ENCODE peak calls at places on chromosomes 11 and 22, in seven cellular contexts. E, L, Z, B, T, D and I are unnamed samples.

GRCh38 chr22:43127166-43127908 is 15.9 kb downstream of the MCAT start:
- DNase-seq in B (no peak), D (no peak), L (peak; percentile 92), Z (no peak), E (no peak), T (no peak), I (no peak)

GRCh38 chr11:124863137-124863825 is 2.0 kb upstream of the ROBO3 start:
- DNase-seq in B (peak; percentile 35), T (peak; percentile 65), L (no peak), Z (no peak), D (no peak), E (peak; percentile 47), I (no peak)

GRCh38 chr22:22720201-22720723 is 75.8 kb downstream of the GGTLC2 start:
- DNase-seq in Z (no peak), D (no peak), B (peak; percentile 34), E (no peak), L (peak; percentile 51), T (no peak), I (no peak)

GRCh38 chr11:125192194-125192593 is 27.6 kb downstream of the PKNOX2 start:
- DNase-seq in B (no peak), T (no peak), D (no peak), L (no peak), E (no peak), Z (no peak), I (no peak)

GRCh38 chr22:21074092-21074715 is 28.5 kb downstream of the LRRC74B start:
- DNase-seq in D (no peak), B (peak; percentile 83), Z (no peak), E (no peak), T (no peak), L (no peak), I (no peak)

GRCh38 chr11:62061356-62062222 is 62.2 kb upstream of the INCENP start:
- DNase-seq in T (no peak), E (no peak), Z (no peak), L (no peak), B (no peak), D (no peak), I (no peak)

GRCh38 chr11:47247502-47247901 is 1.1 kb downstream of the ACP2 start:
- DNase-seq in T (no peak), E (no peak), Z (no peak), L (no peak), B (no peak), D (no peak), I (no peak)

GRCh38 chr11:130204703-130205095 is 45.1 kb downstream of the ST14 start:
- DNase-seq in T (peak; percentile 22), E (no peak), L (no peak), D (no peak), Z (no peak), B (no peak), I (no peak)

GRCh38 chr11:96145163-96145585 is 197.8 kb downstream of the MAML2 start:
- DNase-seq in L (no peak), E (no peak), B (no peak), D (no peak), Z (no peak), T (no peak), I (no peak)

GRCh38 chr11:68812526-68812925 is 29.2 kb downstream of the CPT1A start:
- DNase-seq in L (peak; percentile 74), T (no peak), D (no peak), E (no peak), B (no peak), Z (no peak), I (no peak)

GRCh38 chr22:23685205-23685784 is 5.5 kb upstream of the RGL4 start:
- DNase-seq in E (no peak), L (no peak), Z (no peak), D (no peak), T (no peak), B (peak; percentile 33), I (no peak)

GRCh38 chr11:113628912-113629311 is 77.2 kb downstream of the TMPRSS5 start:
- DNase-seq in T (no peak), L (no peak), Z (no peak), E (no peak), B (no peak), D (no peak), I (no peak)

GRCh38 chr11:111086058-111086457 is 159.5 kb upstream of the POU2AF2 start:
- DNase-seq in E (no peak), L (no peak), T (no peak), D (no peak), B (no peak), Z (no peak), I (no peak)

GRCh38 chr22:16949561-16949960 is 58.5 kb downstream of the GAB4 start:
- DNase-seq in L (no peak), D (no peak), B (no peak), E (no peak), Z (no peak), T (no peak), I (no peak)

GRCh38 chr11:111476961-111477360 is 35.2 kb downstream of the BTG4 start:
- DNase-seq in D (no peak), B (no peak), L (no peak), T (no peak), Z (no peak), E (no peak), I (no peak)

GRCh38 chr11:115379528-115379927 is 124.7 kb downstream of the CADM1 start:
- DNase-seq in L (no peak), Z (no peak), T (no peak), E (no peak), D (no peak), B (peak; percentile 25), I (no peak)

GRCh38 chr11:73219396-73220285 is 1.6 kb downstream of the P2RY2 start:
- DNase-seq in Z (no peak), L (no peak), D (no peak), T (peak; percentile 35), E (no peak), B (no peak), I (no peak)

GRCh38 chr22:38220163-38220562 is 18.4 kb downstream of the MAFF start:
- DNase-seq in B (no peak), L (no peak), E (no peak), D (no peak), T (no peak), Z (no peak), I (no peak)

GRCh38 chr11:84021291-84021690 is 735.1 kb upstream of the CCDC90B start:
- DNase-seq in E (no peak), Z (no peak), T (no peak), L (no peak), B (no peak), D (no peak), I (no peak)

GRCh38 chr22:49958961-49959781 is 1.4 kb upstream of the PIM3 start:
- DNase-seq in D (no peak), L (no peak), B (no peak), Z (peak; percentile 58), T (peak; percentile 50), E (no peak), I (no peak)

DNA sequence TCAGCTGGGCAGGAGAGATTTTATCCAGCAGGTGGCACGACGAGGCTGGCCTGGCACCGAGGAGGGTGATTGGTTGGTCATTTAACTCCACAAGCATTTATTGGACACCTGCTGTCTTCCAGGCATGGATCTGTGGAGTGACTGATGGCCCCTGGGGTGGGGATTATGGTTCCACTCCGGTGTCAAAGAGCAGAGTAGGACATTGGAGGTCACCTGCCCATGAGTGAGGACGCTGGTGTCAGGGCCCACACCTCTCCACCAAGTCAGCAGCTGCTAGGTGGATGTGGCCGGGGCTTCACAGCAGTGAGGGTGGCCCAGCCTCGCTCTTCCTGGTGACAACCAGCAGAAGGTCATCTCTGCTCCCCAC is 428.5 kb downstream of the TBC1D22A start:
- DNase-seq in T (peak; percentile 28), D (no peak), Z (no peak), E (peak; percentile 13), L (no peak), B (no peak), I (no peak)
- H3K9me3 ChIP-seq in T (peaks cover 8% of the 10 kb centered on the region), D (peaks cover 6% of the 10 kb centered on the region), Z (no peaks in the 10 kb centered on the region), E (peaks cover 4% of the 10 kb centered on the region), L (no peaks in the 10 kb centered on the region), B (peaks cover 3% of the 10 kb centered on the region), I (peaks cover 2% of the 10 kb centered on the region)

DNA sequence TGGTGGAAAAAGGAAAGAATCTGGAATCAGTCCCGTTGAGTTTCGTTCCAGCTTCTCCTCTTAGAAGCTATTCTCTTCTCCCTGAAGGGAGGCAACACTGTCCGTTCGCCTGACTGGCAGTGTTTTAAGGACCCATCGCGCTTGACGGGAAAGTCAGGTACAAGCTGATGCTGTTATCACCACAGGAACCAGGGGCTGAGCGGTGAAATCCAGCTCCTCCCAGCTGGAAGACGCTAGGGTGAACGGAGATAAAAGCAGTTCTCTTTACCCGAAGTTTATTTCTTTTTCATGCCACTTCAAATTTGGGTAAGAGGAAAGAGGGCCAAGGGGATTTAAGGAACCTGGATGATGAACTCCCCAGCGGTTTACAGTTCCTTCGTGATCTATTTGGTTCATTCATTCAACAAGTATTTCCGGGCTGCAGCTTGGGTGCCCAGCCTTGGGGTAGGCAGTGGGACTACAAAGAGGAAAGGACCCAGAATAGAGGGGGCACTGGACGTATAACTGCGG is 551 bp upstream of the DEUP1 start:
- DNase-seq in B (no peak), D (no peak), E (no peak), T (no peak), Z (no peak), L (peak; percentile 19), I (no peak)
- H3K9me3 ChIP-seq in B (no peaks in the 10 kb centered on the region), D (no peaks in the 10 kb centered on the region), E (no peaks in the 10 kb centered on the region), T (no peaks in the 10 kb centered on the region), Z (no peaks in the 10 kb centered on the region), L (no peaks in the 10 kb centered on the region), I (no peaks in the 10 kb centered on the region)

GRCh38 chr22:48587236-48587865 is 1240.3 kb downstream of the BRD1 start:
- DNase-seq in B (no peak), Z (no peak), E (no peak), D (no peak), L (no peak), T (peak; percentile 30), I (no peak)

GRCh38 chr22:48589901-48590300 is 1237.8 kb downstream of the BRD1 start:
- DNase-seq in B (no peak), Z (no peak), D (no peak), E (no peak), T (peak; percentile 30), L (no peak), I (no peak)

GRCh38 chr22:48586799-48587185 is 1240.9 kb downstream of the BRD1 start:
- DNase-seq in D (no peak), Z (no peak), L (no peak), T (peak; percentile 35), E (no peak), B (no peak), I (no peak)

GRCh38 chr22:48588151-48588880 is 1239.4 kb downstream of the BRD1 start:
- DNase-seq in L (no peak), Z (no peak), D (no peak), E (no peak), B (no peak), T (peak; percentile 28), I (no peak)

GRCh38 chr22:48588881-48589450 is 1238.7 kb downstream of the BRD1 start:
- DNase-seq in Z (no peak), E (no peak), T (peak; percentile 8), B (no peak), L (no peak), D (no peak), I (no peak)
- H3K9me3 ChIP-seq in Z (no peaks in the 10 kb centered on the region), E (no peaks in the 10 kb centered on the region), T (no peaks in the 10 kb centered on the region), B (peaks cover 55% of the 10 kb centered on the region), L (no peaks in the 10 kb centered on the region), D (no peaks in the 10 kb centered on the region), I (peaks cover 99% of the 10 kb centered on the region)

DNA sequence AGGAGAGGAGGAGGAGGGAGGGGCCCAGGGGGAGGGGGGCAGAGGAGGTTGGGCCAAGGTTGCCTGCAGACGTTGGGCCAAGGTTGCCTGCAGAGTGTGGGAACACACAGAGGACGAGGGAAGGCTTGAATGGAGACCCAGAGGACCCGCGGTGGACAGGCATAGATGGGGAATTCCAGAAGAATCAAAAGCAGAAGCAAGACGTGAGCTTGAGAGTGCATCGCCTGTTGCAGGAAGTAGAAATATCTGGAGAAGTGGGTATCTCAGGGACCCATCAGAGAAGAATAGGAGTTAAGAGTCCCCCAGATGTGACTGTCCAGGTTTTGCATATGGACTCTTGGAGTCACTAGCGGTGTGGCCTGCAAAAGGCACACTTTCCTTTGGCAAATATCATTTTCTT is 670.2 kb downstream of the TBC1D22A start:
- DNase-seq in Z (no peak), E (no peak), D (no peak), B (no peak), T (no peak), L (no peak), I (no peak)
- H3K9me3 ChIP-seq in Z (no peaks in the 10 kb centered on the region), E (peaks cover 9% of the 10 kb centered on the region), D (peaks cover 20% of the 10 kb centered on the region), B (peaks cover 29% of the 10 kb centered on the region), T (peaks cover 3% of the 10 kb centered on the region), L (no peaks in the 10 kb centered on the region), I (peaks cover 19% of the 10 kb centered on the region)